ENCODE peak calls at places on chromosomes 6 and 20, in seven cellular contexts. U, C, S, T, I, L and K are unnamed samples.
A peak's percentile ranks its signal among the peaks of the same experiment; 100 is the strongest.

GRCh38 chr6:76420094-76420493 is 347.6 kb upstream of the IMPG1 start:
- DNase-seq in U (no peak), L (no peak), T (no peak), I (no peak), S (no peak), C (no peak), K (no peak)

GRCh38 chr6:2775003-2775402 is 9.8 kb downstream of the WRNIP1 start:
- DNase-seq in C (no peak), L (no peak), T (no peak), U (no peak), I (no peak), S (no peak), K (no peak)

GRCh38 chr6:161455848-161456247 is 182.0 kb upstream of the AGPAT4 start:
- DNase-seq in C (no peak), S (no peak), U (no peak), L (no peak), I (no peak), T (no peak), K (no peak)

GRCh38 chr6:25963426-25964123 is 973 bp downstream of the TRIM38 start:
- DNase-seq in U (no peak), S (no peak), C (no peak), T (no peak), L (peak; percentile 63), I (no peak), K (no peak)

GRCh38 chr6:157548635-157549467 is 167.9 kb downstream of the ZDHHC14 start:
- DNase-seq in C (no peak), L (no peak), U (no peak), S (no peak), I (no peak), T (no peak), K (no peak)

GRCh38 chr6:137832110-137832509 is 34.9 kb upstream of the TNFAIP3 start:
- DNase-seq in T (no peak), I (no peak), C (no peak), U (no peak), L (peak; percentile 76), S (no peak), K (no peak)

GRCh38 chr6:1614767-1615650 is 5.3 kb downstream of the FOXC1 start:
- DNase-seq in T (peak; percentile 88), C (no peak), S (no peak), I (no peak), U (peak; percentile 56), L (no peak), K (no peak)

GRCh38 chr6:33750244-33750991 is 3.7 kb upstream of the IP6K3 start:
- DNase-seq in T (no peak), L (peak; percentile 76), C (peak; percentile 99), S (no peak), I (no peak), U (peak; percentile 94), K (no peak)

GRCh38 chr6:10559492-10560150 is 38.5 kb downstream of the GCNT2 start:
- DNase-seq in I (no peak), L (no peak), T (no peak), C (no peak), U (no peak), S (no peak), K (no peak)

GRCh38 chr6:37432590-37432915 is 468 bp upstream of the CMTR1 start:
- DNase-seq in C (no peak), U (no peak), T (no peak), I (no peak), S (no peak), L (no peak), K (no peak)

GRCh38 chr6:1581120-1581991 is 28.4 kb upstream of the FOXC1 start:
- DNase-seq in S (no peak), T (no peak), L (no peak), I (no peak), C (no peak), U (no peak), K (no peak)

GRCh38 chr6:128350416-128351254 is 169.8 kb downstream of the PTPRK start:
- DNase-seq in L (peak; percentile 6), S (no peak), C (no peak), T (no peak), I (no peak), U (no peak), K (no peak)

DNA sequence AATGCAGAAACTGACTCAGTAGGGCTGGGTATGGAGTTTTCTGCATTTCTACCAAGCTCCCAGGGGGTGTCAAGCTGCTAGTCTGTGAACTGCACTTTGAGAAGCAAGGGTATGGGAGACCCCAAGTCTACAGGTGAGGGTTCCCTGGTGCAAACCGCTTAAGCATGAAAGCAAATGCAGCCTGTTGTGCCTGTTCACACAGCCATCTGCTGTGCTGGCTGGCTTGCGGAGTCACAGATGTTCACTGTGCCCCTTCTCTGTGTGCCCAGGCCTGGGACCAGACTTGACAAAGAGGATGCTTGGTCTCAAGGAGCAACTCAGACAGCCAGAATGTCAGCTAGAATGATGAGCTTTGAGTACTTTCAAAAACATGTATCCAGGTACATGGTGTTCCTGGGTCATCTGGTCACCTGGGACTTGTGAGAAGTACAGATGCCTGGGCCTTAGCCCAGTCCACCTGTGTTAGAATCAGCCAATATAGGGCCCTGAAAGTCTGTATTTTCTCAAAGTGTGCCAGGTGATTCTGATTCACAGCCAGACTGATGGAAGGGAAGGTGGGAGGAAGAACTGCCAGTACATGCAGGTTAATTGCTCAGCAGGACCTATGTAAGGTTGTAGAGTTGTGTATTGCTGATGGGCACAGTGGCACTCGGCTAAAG is 7.5 kb downstream of the PPP1R16B start:
- DNase-seq in S (no peak), T (no peak), I (no peak), C (no peak), L (no peak), U (no peak), K (no peak)
- H3K4me1 ChIP-seq in S (peaks cover 95% of the 10 kb centered on the region), T (peaks cover 29% of the 10 kb centered on the region), I (peaks cover 16% of the 10 kb centered on the region), C (no peaks in the 10 kb centered on the region), L (no peaks in the 10 kb centered on the region), U (no peaks in the 10 kb centered on the region), K (peaks cover 19% of the 10 kb centered on the region)

GRCh38 chr20:16860914-16861313 is 112.8 kb downstream of the OTOR start:
- DNase-seq in I (no peak), S (no peak), C (no peak), L (no peak), U (no peak), T (no peak), K (no peak)

GRCh38 chr20:16863315-16863714 is 115.2 kb downstream of the OTOR start:
- DNase-seq in C (no peak), T (no peak), S (no peak), U (no peak), I (no peak), L (no peak), K (no peak)

GRCh38 chr20:16864958-16865357 is 116.8 kb downstream of the OTOR start:
- DNase-seq in S (no peak), I (no peak), L (no peak), C (no peak), U (no peak), T (no peak), K (no peak)

GRCh38 chr20:16865406-16865805 is 117.2 kb downstream of the OTOR start:
- DNase-seq in I (no peak), U (no peak), L (no peak), C (no peak), T (no peak), S (no peak), K (no peak)

GRCh38 chr20:16864069-16864468 is 115.9 kb downstream of the OTOR start:
- DNase-seq in T (no peak), I (no peak), L (no peak), C (peak; percentile 16), U (no peak), S (no peak), K (peak; percentile 31)
- H3K27ac ChIP-seq in T (no peak overlapping the region), I (no peak overlapping the region), L (no peak overlapping the region), C (no peak overlapping the region), U (no peak overlapping the region), S (no peak overlapping the region), K (no peak overlapping the region)

DNA sequence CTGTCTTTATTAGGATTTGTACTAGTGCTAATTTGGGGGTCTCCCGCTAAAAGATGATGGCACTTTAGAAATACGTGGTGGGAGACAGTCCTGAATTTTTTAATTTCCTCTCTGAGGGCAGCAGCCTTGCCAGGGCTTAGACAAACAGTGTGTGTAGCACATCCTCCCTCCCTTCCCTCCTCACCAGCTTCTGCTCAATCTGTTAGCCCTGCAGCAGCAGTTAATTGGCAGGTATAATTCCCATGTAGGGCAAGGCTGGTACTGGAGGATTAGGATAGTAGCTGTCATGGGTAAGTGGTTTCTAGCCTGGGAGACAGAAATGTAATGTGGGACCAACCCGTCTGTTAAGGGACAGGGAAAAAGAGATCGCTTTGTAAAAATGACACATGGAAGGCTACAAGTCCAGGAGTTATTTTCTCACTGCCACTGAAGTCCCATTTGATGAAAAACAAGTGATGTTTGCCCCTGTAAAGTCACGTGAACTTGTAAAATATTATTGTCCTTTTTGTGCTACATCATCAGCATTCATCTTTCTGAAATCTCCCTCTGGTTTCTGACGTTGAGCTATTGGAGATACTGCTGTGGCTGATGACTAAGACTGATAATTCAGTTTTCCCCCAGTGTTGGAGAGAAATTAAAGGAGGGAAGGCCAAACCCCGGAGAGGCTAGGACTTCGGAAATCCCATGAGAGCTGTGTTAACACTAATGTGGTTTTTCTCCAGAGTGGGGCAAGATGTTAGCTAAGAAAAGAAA is 40.6 kb downstream of the CTNNBL1 start:
- DNase-seq in T (no peak), L (peak; percentile 87), I (no peak), S (no peak), U (no peak), C (no peak), K (no peak)
- H3K4me1 ChIP-seq in T (no peaks in the 10 kb centered on the region), L (peaks cover 36% of the 10 kb centered on the region), I (no peaks in the 10 kb centered on the region), S (no peaks in the 10 kb centered on the region), U (peaks cover 29% of the 10 kb centered on the region), C (peaks cover 42% of the 10 kb centered on the region), K (peaks cover 52% of the 10 kb centered on the region)

GRCh38 chr20:51935003-51935358 is 132.7 kb upstream of the SALL4 start:
- DNase-seq in I (no peak), C (no peak), T (no peak), S (no peak), U (no peak), L (no peak), K (no peak)

GRCh38 chr20:51941503-51941902 is 139.2 kb upstream of the SALL4 start:
- DNase-seq in S (no peak), C (no peak), U (no peak), L (no peak), I (no peak), T (no peak), K (no peak)

GRCh38 chr20:51937780-51938179 is 135.5 kb upstream of the SALL4 start:
- DNase-seq in I (no peak), L (no peak), S (no peak), U (no peak), T (no peak), C (no peak), K (no peak)

GRCh38 chr20:51934301-51935002 is 132.1 kb upstream of the SALL4 start:
- DNase-seq in U (no peak), C (no peak), I (no peak), S (no peak), T (no peak), L (no peak), K (no peak)

DNA sequence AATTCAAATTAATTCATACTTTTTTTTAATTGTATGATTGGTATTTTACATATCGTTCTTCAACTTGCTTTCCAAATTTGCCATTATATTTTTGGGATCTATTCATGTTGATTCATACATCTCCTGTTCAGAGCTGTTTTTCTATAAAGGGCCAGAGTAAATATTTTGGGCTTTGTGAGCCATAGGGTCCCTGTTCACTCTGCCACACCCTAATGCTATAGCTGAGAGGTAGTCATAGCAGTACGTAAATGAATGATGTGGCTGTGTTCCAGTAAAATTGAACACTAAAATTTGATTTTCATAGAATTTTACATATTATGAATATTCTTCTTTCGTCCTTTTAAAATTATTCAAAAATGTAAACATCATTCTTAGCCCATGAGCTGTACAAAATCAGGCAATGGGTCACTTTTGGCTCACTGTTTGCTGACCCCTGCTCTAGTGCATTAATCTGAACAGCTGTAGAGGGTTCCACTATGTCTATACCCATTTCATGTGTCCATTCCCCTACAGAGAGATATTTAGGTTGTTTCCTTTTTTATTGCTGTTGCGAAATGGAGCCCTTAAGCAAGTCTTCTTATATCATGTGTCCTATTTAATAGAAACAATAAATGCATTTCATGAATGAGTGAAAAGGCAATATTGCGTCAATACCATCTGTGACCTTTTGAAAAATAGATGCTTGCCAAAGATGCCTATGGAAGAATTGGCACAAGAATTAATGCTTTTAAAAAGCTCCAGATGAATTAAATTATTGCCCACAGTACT is 136.4 kb upstream of the SALL4 start:
- DNase-seq in C (no peak), I (no peak), S (no peak), L (peak; percentile 21), T (no peak), U (no peak), K (no peak)
- H3K27ac ChIP-seq in C (no peak overlapping the region), I (no peak overlapping the region), S (no peak overlapping the region), L (no peak overlapping the region), T (no peak overlapping the region), U (no peak overlapping the region), K (no peak overlapping the region)